ENCODE peak calls at places on chromosomes 16 and 17, in four cellular contexts. L is CD8-positive, alpha-beta T cell; U is aorta; Z is endodermal cell. V is an unnamed sample.

GRCh38 chr16:85448557-85449194 is 164.4 kb upstream of the GSE1 start:
- DNase-seq in L (peak), U (no peak), Z (no peak), V (peak)

GRCh38 chr17:81311954-81312353 is 16.8 kb upstream of the SLC38A10 start:
- DNase-seq in L (no peak), U (no peak), Z (no peak), V (no peak)

GRCh38 chr17:6471531-6472465 is 27.5 kb downstream of the PIMREG start:
- DNase-seq in U (no peak), L (no peak), Z (peak), V (no peak)

GRCh38 chr17:66508896-66509843 is 206.8 kb downstream of the PRKCA start:
- DNase-seq in Z (no peak), L (no peak), U (no peak), V (peak)

GRCh38 chr16:48393843-48394703 is 8.9 kb upstream of the SIAH1 start:
- DNase-seq in L (no peak), Z (no peak), U (no peak), V (no peak)

GRCh38 chr17:37849617-37849972 is 74.6 kb upstream of the TBC1D3K start:
- DNase-seq in Z (no peak), L (no peak), U (no peak), V (no peak)

GRCh38 chr17:81901167-81902022 is 643 bp upstream of the NPB start:
- DNase-seq in L (no peak), U (no peak), Z (no peak), V (no peak)

GRCh38 chr16:73037331-73037745 is 10.6 kb downstream of the ZFHX3 start:
- DNase-seq in L (no peak), U (no peak), Z (peak), V (no peak)

GRCh38 chr16:86227801-86228200 is 282.5 kb upstream of the FOXF1 start:
- DNase-seq in Z (no peak), U (peak), L (no peak), V (no peak)

GRCh38 chr16:74724820-74725549 is 24.3 kb upstream of the MLKL start:
- DNase-seq in L (no peak), Z (no peak), U (peak), V (no peak)

GRCh38 chr16:73217654-73218053 is 169.7 kb upstream of the ZFHX3 start:
- DNase-seq in L (no peak), Z (no peak), U (no peak), V (no peak)

GRCh38 chr17:38417210-38417951 is 10.9 kb upstream of the ARHGAP23 start:
- DNase-seq in U (no peak), L (no peak), Z (peak), V (no peak)

GRCh38 chr16:16015849-16016248 is 66.4 kb downstream of the ABCC1 start:
- DNase-seq in L (no peak), Z (no peak), U (no peak), V (no peak)

GRCh38 chr17:67160791-67161190 is 84.2 kb downstream of the HELZ start:
- DNase-seq in Z (no peak), U (no peak), L (no peak), V (no peak)

GRCh38 chr16:27318399-27319256 is 4.9 kb downstream of the IL4R start:
- DNase-seq in L (peak), Z (peak), U (peak), V (peak)

GRCh38 chr17:57440522-57441269 is 184.4 kb downstream of the MSI2 start:
- DNase-seq in U (peak), Z (peak), L (peak), V (peak)

GRCh38 chr17:67779098-67779672 is 46.1 kb upstream of the BPTF start:
- DNase-seq in L (peak), Z (peak), U (no peak), V (peak)

GRCh38 chr17:43854498-43854897 is 7.5 kb downstream of the CD300LG start:
- DNase-seq in L (no peak), Z (no peak), U (peak), V (no peak)

GRCh38 chr17:79185671-79186070 is 111.0 kb downstream of the ENGASE start:
- DNase-seq in L (no peak), Z (no peak), U (no peak), V (no peak)

GRCh38 chr17:79180358-79181005 is 105.9 kb downstream of the ENGASE start:
- DNase-seq in U (no peak), L (no peak), Z (no peak), V (no peak)

GRCh38 chr17:79183221-79184158 is 108.9 kb downstream of the ENGASE start:
- DNase-seq in U (no peak), L (no peak), Z (peak), V (no peak)

GRCh38 chr17:79179334-79179733 is 104.7 kb downstream of the ENGASE start:
- DNase-seq in L (no peak), Z (no peak), U (no peak), V (no peak)

GRCh38 chr17:79182176-79183160 is 107.8 kb downstream of the ENGASE start:
- DNase-seq in L (no peak), Z (peak), U (no peak), V (no peak)
- H3K4me3 ChIP-seq in L (no peak), Z (no peak), U (no peak), V (no peak)

GRCh38 chr17:21039839-21040575 is 2.8 kb downstream of the USP22 start:
- DNase-seq in Z (no peak), U (no peak), L (no peak), V (peak)
- H3K4me3 ChIP-seq in Z (peak), U (no peak), L (peak), V (peak)

DNA sequence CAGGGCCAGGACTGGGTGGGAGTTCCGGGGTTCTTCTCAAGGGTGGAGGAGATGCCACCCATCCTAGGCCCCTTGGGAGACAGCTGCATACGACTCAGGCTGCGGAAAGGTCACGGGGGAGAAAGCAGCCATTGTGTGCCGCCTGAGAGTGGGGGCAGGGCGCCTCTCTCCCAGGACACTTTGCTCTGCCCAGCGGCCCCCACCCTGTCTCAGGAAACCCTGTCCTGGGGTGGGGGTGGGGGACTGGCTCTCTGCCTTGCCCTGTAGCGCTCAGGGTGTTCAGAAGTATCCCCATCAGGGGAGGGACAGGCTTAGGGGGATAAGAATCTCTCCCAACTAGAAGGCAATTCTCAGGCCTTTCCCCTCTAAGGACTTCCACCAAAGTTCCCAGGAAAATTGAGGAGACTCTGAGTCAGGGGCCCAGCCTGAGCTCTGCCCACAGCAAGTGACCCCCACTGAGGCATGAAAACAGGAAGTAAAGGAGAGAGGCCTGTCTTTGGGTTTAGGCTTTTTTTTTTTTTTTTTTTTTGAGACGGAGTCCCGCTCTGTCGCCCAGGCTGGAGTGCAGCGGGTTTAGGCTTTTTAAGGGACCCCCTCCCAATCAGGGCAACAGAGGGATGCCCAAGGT is 4.9 kb downstream of the GIT1 start:
- DNase-seq in Z (peak), U (no peak), L (no peak), V (no peak)
- H3K4me3 ChIP-seq in Z (no peak), U (no peak), L (no peak), V (no peak)

DNA sequence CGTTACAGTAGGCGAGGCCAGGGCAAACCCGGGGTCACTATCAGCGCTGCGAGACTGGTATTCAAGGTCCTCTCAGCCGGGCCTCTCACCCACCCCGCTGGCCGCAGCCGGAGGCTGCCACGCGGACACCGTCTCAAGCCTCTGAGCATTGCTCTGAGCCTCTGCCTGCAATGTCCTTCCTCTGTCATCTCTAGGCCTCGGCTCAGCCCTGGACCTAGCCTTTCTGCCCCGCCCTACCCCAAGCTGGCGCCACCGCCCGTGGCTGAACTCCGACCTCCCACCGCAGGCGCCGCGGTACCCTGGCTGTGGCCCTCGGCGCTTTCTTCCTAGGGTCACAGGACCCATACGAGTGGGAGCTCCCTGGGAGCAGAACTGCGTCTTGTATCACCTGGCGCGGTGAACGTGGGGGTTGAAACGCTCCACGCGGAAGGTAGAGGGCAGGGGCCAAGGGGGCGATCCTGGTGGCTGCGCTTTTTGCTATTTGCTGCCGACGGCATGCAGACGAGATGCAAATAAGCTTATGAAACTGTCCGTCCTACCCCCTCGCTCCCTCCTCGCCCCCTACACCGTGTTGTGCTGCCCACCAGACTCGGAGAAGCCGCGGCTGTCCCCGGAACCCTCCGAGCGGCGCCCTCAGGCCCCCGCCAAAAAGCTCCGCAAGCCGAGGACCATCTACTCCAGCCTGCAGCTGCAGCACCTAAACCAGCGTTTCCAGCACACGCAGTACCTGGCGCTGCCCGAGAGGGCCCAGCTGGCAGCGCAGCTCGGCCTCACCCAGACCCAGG is 3.7 kb downstream of the DLX4 start:
- DNase-seq in Z (peak), U (no peak), L (no peak), V (no peak)
- H3K4me3 ChIP-seq in Z (no peak), U (no peak), L (no peak), V (no peak)

GRCh38 chr16:56305956-56306565 is 114.8 kb downstream of the GNAO1 start:
- DNase-seq in Z (peak), U (no peak), L (no peak), V (no peak)
- H3K4me3 ChIP-seq in Z (peak), U (no peak), L (no peak), V (no peak)

DNA sequence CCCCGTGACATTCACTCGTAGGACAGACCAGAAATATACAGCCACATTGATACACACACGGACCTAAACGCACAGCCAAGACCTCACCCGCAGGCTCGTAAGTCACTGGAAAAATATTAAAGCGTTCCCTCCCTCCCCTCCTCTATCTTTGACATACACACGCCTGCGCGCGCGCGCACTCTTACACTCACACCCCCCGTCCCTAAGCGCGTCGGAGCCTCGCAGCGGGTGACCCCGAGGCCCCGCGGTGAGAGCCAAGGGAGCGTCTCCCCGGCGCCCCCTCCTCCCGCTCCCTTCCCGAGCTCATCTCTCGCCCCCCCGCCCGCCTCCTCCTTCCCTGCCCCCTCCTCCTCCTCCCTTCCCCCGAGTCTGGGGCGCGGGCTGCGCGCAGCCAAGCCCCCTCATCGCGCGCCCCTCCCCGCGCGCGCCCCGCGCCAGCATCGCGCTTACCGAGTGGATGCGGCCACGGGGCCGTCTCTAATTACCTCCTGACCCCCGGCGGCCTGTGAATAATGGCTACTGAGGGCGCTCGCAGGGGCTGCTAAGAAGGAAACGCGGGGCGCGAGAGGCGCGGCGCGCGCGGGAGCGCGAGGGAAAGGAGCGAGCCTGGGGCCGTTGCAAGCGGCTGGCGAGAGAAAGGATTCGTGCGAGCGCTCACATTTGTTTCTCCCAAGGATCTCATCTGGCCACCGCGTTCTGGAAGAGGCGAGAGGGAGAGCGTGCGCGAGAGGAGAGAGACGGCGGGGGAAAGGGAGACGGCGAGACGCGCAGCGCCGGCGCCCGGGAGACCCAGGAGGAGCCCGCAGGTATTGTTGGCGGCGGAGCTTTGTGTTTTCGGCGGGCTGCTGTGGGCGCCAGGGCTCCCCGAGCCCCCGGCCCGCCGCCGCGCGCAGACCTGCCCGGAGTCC is 42.4 kb downstream of the RAI1 start:
- DNase-seq in Z (peak), U (no peak), L (no peak), V (no peak)
- H3K4me3 ChIP-seq in Z (peak), U (peak), L (peak), V (peak)